ENCODE peak calls at places on chromosomes 4 and X, in four cellular contexts. Q is lung, L is ascending aorta, J is astrocyte. T is an unnamed sample.
A peak's percentile ranks its signal among the peaks of the same experiment; 100 is the strongest.

GRCh38 chr4:38673109-38673978 is 9.3 kb downstream of the KLF3 start:
- DNase-seq in Q (peak; percentile 62), J (no peak), L (no peak), T (no peak)

GRCh38 chr4:32776435-32777203 is 2056.4 kb downstream of the PCDH7 start:
- DNase-seq in J (no peak), L (no peak), Q (no peak), T (no peak)

GRCh38 chrX:40749874-40750273 is 14.5 kb upstream of the MED14 start:
- DNase-seq in J (no peak), L (no peak), Q (no peak), T (no peak)

GRCh38 chrX:119541188-119541587 is 24.0 kb downstream of the STEEP1 start:
- DNase-seq in J (peak; percentile 66), L (no peak), Q (no peak), T (no peak)

GRCh38 chr4:35541888-35542213 is 702.5 kb downstream of the ARAP2 start:
- DNase-seq in J (no peak), L (no peak), Q (no peak), T (no peak)

GRCh38 chrX:2679534-2680485 is 11.3 kb upstream of the CD99 start:
- DNase-seq in L (no peak), Q (no peak), J (peak; percentile 65), T (no peak)

GRCh38 chr4:19309365-19309764 is 942.3 kb upstream of the SLIT2 start:
- DNase-seq in L (no peak), Q (no peak), J (peak; percentile 42), T (no peak)

GRCh38 chrX:136619889-136620505 is 28.0 kb upstream of the CD40LG start:
- DNase-seq in J (no peak), L (no peak), Q (no peak), T (no peak)

GRCh38 chrX:154036513-154036912 is 16.8 kb upstream of the IRAK1 start:
- DNase-seq in Q (no peak), L (no peak), J (no peak), T (no peak)

GRCh38 chrX:96464880-96465558 is 219.6 kb upstream of the DIAPH2 start:
- DNase-seq in J (no peak), L (no peak), Q (no peak), T (no peak)

GRCh38 chr4:186132577-186133277 is 28.2 kb downstream of the FAM149A start:
- DNase-seq in J (peak; percentile 54), L (no peak), Q (no peak), T (no peak)

GRCh38 chr4:48012819-48013218 is 3.7 kb downstream of the CNGA1 start:
- DNase-seq in Q (no peak), L (no peak), J (no peak), T (no peak)

GRCh38 chr4:1017211-1017610 is 5.8 kb downstream of the FGFRL1 start:
- DNase-seq in J (no peak), L (no peak), Q (no peak), T (no peak)

GRCh38 chr4:86848136-86848535 is 1.0 kb downstream of the SLC10A6 start:
- DNase-seq in L (no peak), J (peak; percentile 62), Q (no peak), T (no peak)

DNA sequence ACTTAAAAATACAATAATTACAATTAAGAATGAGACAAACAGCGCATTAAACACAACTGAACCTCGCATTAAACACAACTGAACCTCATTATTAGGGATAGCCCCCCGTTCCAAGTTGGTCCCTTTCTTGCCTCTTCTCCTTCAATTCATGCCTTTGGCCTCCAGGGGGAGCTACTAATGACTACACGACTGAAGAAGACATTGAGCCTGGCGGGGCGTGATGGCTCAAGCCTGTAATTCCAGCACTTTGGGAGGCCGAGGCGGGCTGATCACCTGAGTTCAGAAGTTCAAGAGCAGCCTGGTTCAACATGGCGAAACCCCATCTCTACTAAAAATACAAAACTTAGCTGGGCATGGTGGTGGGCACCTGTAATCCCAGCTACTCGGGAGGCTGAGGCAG is 56.4 kb upstream of the NWD2 start:
- DNase-seq in J (no peak), Q (no peak), L (no peak), T (no peak)
- TF ChIP-seq CTCF in J (no peak), Q (no peak), L (no peak), T (no peak)

DNA sequence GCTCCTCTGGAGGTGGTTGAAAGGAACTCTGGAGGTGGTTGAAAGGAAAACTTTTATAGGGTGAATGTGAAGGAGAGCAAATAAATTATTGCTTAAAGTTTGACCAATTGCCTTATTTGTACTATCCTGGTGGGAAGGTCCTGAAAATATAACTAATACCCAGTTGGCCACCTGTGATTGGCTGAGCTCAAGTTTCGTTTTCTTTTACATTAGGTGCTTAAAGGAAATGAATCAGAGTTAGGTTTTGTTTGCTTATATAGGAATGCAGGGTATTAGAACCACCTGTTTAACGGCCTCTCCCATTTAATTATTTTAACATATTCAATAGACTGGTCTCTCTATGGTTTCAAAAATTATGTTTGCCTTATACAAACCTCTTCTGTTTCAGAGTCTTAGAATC is 497.6 kb downstream of the PRR32 start:
- DNase-seq in L (no peak), J (no peak), Q (no peak), T (no peak)
- TF ChIP-seq CTCF in L (no peak), J (no peak), Q (no peak), T (no peak)

DNA sequence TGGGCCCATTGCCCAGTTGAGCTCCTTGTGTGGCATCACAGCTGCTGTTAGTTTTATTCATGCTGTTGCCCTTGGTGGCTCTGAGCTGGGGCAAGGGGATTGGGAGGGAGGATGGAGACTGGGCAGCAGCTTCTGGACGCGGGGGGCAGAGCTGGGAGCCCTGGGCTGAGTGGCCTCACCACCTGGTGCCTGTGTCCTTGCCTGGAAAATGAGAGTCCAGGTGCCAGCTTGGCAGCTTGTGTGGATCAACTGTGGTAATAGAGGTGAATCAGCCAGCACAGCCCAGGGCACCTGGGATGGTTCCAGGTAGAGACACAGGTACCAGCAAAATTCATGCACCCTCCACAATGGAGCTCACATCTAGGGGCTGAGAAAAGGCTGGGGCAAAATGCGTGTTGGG is 3.6 kb upstream of the TBC1D14 start:
- DNase-seq in Q (no peak), J (no peak), L (no peak), T (no peak)
- TF ChIP-seq CTCF in Q (no peak), J (no peak), L (no peak), T (no peak)

GRCh38 chrX:94256396-94256795 is 582.4 kb downstream of the FAM133A start:
- DNase-seq in L (no peak), Q (no peak), J (no peak), T (no peak)
- TF ChIP-seq CTCF in L (no peak), Q (no peak), J (no peak), T (no peak)

GRCh38 chrX:79364306-79364705 is 2.8 kb downstream of the ITM2A start:
- DNase-seq in J (no peak), L (no peak), Q (no peak), T (no peak)

GRCh38 chrX:79366888-79367749 is at the start of gene ITM2A:
- DNase-seq in Q (no peak), J (no peak), L (peak; percentile 67), T (no peak)

GRCh38 chrX:79366556-79366887 is 612 bp downstream of the ITM2A start:
- DNase-seq in J (no peak), Q (no peak), L (no peak), T (no peak)

GRCh38 chrX:79365591-79365990 is 1.5 kb downstream of the ITM2A start:
- DNase-seq in L (no peak), J (no peak), Q (no peak), T (no peak)

GRCh38 chrX:79361192-79361870 is 5.8 kb downstream of the ITM2A start:
- DNase-seq in L (no peak), J (no peak), Q (no peak), T (no peak)
- TF ChIP-seq CTCF in L (no peak), J (no peak), Q (no peak), T (no peak)

GRCh38 chr4:139619644-139620043 is 46.0 kb upstream of the MGST2 start:
- DNase-seq in L (no peak), J (no peak), Q (no peak), T (no peak)
- TF ChIP-seq CTCF in L (peak; percentile 28), J (peak; percentile 54), Q (no peak), T (no peak)

GRCh38 chr4:132504438-132504837 is 644.7 kb upstream of the PCDH10 start:
- DNase-seq in Q (no peak), L (no peak), J (peak; percentile 21), T (no peak)
- TF ChIP-seq CTCF in Q (no peak), L (no peak), J (no peak), T (no peak)

GRCh38 chrX:37060999-37061398 is 52.8 kb downstream of the FAM47C start:
- DNase-seq in Q (no peak), J (peak; percentile 6), L (no peak), T (no peak)
- TF ChIP-seq CTCF in Q (peak; percentile 30), J (peak; percentile 40), L (peak; percentile 68), T (no peak)